ENCODE peak calls at places on chromosomes 7 and 10, in five cellular contexts. T is GM13976, L is lower lobe of right lung, U is suprapubic skin, K is Peyer's patch. B is an unnamed sample.

GRCh38 chr7:54839538-54840213 is 80.7 kb upstream of the SEC61G start:
- DNase-seq in L (peak; percentile 77), U (peak; percentile 87), T (no peak), K (peak; percentile 58), B (no peak)

GRCh38 chr7:7932553-7932952 is 36.0 kb upstream of the GLCCI1 start:
- DNase-seq in U (no peak), K (no peak), L (no peak), T (no peak), B (no peak)

GRCh38 chr10:24716295-24716694 is 7.4 kb downstream of the ARHGAP21 start:
- DNase-seq in K (peak; percentile 67), T (no peak), U (no peak), L (no peak), B (no peak)

GRCh38 chr7:86914468-86915054 is 144.9 kb downstream of the ELAPOR2 start:
- DNase-seq in L (no peak), K (no peak), U (no peak), T (peak; percentile 3), B (no peak)

GRCh38 chr7:148185050-148185449 is 405.5 kb upstream of the C7orf33 start:
- DNase-seq in T (no peak), K (no peak), U (no peak), L (no peak), B (no peak)

GRCh38 chr10:37975407-37975991 is 948 bp downstream of the ZNF25 start:
- DNase-seq in U (no peak), K (no peak), L (no peak), T (no peak), B (no peak)

GRCh38 chr7:1846331-1847065 is 176.4 kb downstream of the ELFN1 start:
- DNase-seq in T (no peak), L (peak; percentile 38), U (no peak), K (no peak), B (peak; percentile 42)

GRCh38 chr7:30616318-30616717 is 21.6 kb downstream of the GARS1 start:
- DNase-seq in L (no peak), K (no peak), U (no peak), T (no peak), B (no peak)

GRCh38 chr7:46387646-46388045 is 466.6 kb upstream of the IGFBP3 start:
- DNase-seq in L (no peak), T (no peak), K (no peak), U (no peak), B (no peak)

GRCh38 chr10:79102056-79102874 is 33.5 kb downstream of the ZMIZ1 start:
- DNase-seq in T (no peak), K (peak; percentile 61), L (no peak), U (no peak), B (no peak)

GRCh38 chr10:110042181-110042580 is 34.4 kb downstream of the ADD3 start:
- DNase-seq in U (no peak), T (no peak), K (no peak), L (no peak), B (no peak)

GRCh38 chr10:65518379-65518778 is 1407.5 kb upstream of the LRRTM3 start:
- DNase-seq in K (no peak), L (no peak), T (no peak), U (no peak), B (no peak)

GRCh38 chr10:114392112-114392835 is 12.0 kb downstream of the AFAP1L2 start:
- DNase-seq in L (no peak), T (no peak), U (no peak), K (no peak), B (no peak)

GRCh38 chr7:47088329-47089067 is 493.4 kb downstream of the TNS3 start:
- DNase-seq in L (peak; percentile 55), K (peak; percentile 61), U (no peak), T (peak; percentile 67), B (no peak)

GRCh38 chr7:27189560-27190283 is 4.7 kb upstream of the HOXA11 start:
- DNase-seq in K (no peak), T (no peak), U (peak; percentile 41), L (no peak), B (peak; percentile 26)

GRCh38 chr7:4799508-4800268 is 24.3 kb downstream of the AP5Z1 start:
- DNase-seq in K (no peak), L (peak; percentile 48), T (no peak), U (no peak), B (no peak)

GRCh38 chr10:17228081-17229015 is at the start of gene VIM:
- DNase-seq in K (peak; percentile 91), L (peak; percentile 90), T (peak; percentile 65), U (peak; percentile 97), B (peak; percentile 99)

GRCh38 chr7:74625446-74625845 is 32.1 kb upstream of the GTF2I start:
- DNase-seq in T (no peak), L (no peak), K (no peak), U (no peak), B (no peak)
- TF ChIP-seq CTCF in T (no peak), L (peak; percentile 21), K (peak; percentile 9), U (no peak), B (peak; percentile 13)

GRCh38 chr10:124462348-124462695 is 699 bp downstream of the LHPP start:
- DNase-seq in U (no peak), L (no peak), T (no peak), K (no peak), B (no peak)

GRCh38 chr10:124464028-124464751 is 2.6 kb downstream of the LHPP start:
- DNase-seq in K (no peak), U (no peak), T (no peak), L (no peak), B (no peak)

GRCh38 chr10:124460144-124460543 is 1.5 kb upstream of the LHPP start:
- DNase-seq in L (no peak), K (no peak), T (no peak), U (no peak), B (no peak)

GRCh38 chr10:124459395-124459794 is 2.2 kb upstream of the LHPP start:
- DNase-seq in K (no peak), L (no peak), U (no peak), T (no peak), B (no peak)

DNA sequence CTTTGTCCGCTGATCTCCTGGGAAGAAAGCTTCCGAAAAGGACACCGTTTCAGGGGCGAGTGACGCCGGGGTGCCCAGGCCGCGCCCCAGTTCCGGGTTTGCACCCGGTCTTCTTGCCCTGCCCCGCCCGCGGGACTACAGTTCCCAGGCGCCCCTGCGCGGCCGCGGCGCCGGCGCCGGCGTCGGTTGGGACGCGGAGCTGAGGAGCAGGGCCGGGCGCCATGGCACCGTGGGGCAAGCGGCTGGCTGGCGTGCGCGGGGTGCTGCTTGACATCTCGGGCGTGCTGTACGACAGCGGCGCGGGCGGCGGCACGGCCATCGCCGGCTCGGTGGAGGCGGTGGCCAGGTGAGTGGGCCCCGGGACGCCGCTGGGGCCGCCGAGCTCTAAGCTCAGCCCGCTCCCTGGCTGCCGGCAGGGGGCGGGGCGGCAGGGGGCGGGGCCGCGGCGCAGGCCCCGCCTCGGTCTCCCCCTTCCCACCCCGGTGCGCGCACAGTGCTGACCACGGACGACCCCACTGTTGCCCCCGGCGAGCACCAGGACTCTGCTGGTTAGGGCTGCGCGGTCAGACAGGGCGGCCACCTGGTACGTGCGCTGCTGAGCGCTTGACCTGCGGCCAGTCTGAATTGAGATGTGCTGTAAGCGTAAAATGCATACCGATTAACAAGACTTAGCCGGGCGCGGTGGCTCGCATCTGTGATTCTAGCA is at the start of gene LHPP:
- DNase-seq in K (peak; percentile 95), U (peak; percentile 91), L (peak; percentile 94), T (peak; percentile 96), B (peak; percentile 77)
- TF ChIP-seq CTCF in K (peak; percentile 68), U (peak; percentile 25), L (peak; percentile 47), T (no peak), B (peak; percentile 70)

GRCh38 chr10:103525901-103526300 is 32.4 kb downstream of the NEURL1 start:
- DNase-seq in U (no peak), L (no peak), T (no peak), K (no peak), B (no peak)
- TF ChIP-seq CTCF in U (no peak), L (no peak), T (no peak), K (no peak), B (no peak)

GRCh38 chr7:100465702-100466311 is 1.7 kb upstream of the SPACDR start:
- DNase-seq in T (no peak), L (peak; percentile 80), U (no peak), K (no peak), B (no peak)
- TF ChIP-seq CTCF in T (peak; percentile 15), L (peak; percentile 75), U (peak; percentile 17), K (peak; percentile 46), B (peak; percentile 63)

DNA sequence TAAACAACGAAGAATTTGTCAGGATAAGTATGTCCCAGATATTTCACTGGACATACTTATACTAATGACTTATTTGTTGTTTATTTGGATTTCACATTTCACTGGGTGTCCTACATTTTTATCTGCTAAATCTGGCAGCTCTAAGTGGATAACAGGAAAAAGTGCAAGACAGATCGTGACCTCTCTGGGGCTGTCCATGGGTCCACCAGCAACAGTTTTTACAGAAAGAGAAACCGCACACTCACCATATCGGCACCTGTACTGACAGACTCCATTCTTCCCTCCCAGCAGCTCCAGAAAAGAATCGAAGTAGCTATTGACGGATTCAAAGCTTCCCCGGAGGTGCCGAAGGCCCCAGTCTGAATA is 393 bp downstream of the PLA2G12B start:
- DNase-seq in K (no peak), T (no peak), U (no peak), L (no peak), B (no peak)
- TF ChIP-seq CTCF in K (no peak), T (no peak), U (no peak), L (no peak), B (no peak)